ENCODE peak calls at places on chromosomes 1 and 21, in four cellular contexts. E is K562, D is WTC11, S is H1. I is an unnamed sample.
A peak's percentile ranks its signal among the peaks of the same experiment; 100 is the strongest.

GRCh38 chr1:15213333-15213732 is 33.7 kb upstream of the FHAD1 start:
- DNase-seq in E (no peak), D (no peak), S (no peak), I (no peak)

GRCh38 chr1:222974496-222974895 is 159.7 kb downstream of the DISP1 start:
- DNase-seq in E (no peak), D (no peak), S (no peak), I (peak; percentile 28)

GRCh38 chr21:41767606-41768370 is 936 bp upstream of the RIPK4 start:
- DNase-seq in S (no peak), D (peak; percentile 58), E (no peak), I (no peak)

GRCh38 chr1:229430761-229431269 is 3.1 kb downstream of the ACTA1 start:
- DNase-seq in D (peak; percentile 89), S (peak; percentile 95), E (peak; percentile 77), I (peak; percentile 33)

GRCh38 chr1:101188311-101188710 is 48.5 kb upstream of the S1PR1 start:
- DNase-seq in E (no peak), D (no peak), S (no peak), I (no peak)

GRCh38 chr1:147243228-147243685 is 773 bp downstream of the CHD1L start:
- DNase-seq in E (peak; percentile 60), S (no peak), D (peak; percentile 47), I (peak; percentile 70)

GRCh38 chr1:225915538-225915991 is 8.5 kb downstream of the PYCR2 start:
- DNase-seq in S (no peak), E (no peak), D (no peak), I (no peak)

GRCh38 chr21:46183910-46184624 is at the start of gene SPATC1L:
- DNase-seq in S (peak; percentile 74), D (peak; percentile 69), E (peak; percentile 85), I (peak; percentile 86)

GRCh38 chr1:183284086-183284485 is 98.0 kb downstream of the LAMC2 start:
- DNase-seq in E (no peak), D (no peak), S (no peak), I (no peak)

GRCh38 chr1:38529946-38530345 is 329.6 kb downstream of the RRAGC start:
- DNase-seq in D (no peak), E (no peak), S (no peak), I (no peak)

GRCh38 chr1:56780128-56780750 is 39.0 kb downstream of the FYB2 start:
- DNase-seq in D (no peak), S (no peak), E (no peak), I (no peak)

GRCh38 chr1:20070357-20070756 is 363 bp downstream of the PLA2G5 start:
- DNase-seq in E (no peak), D (no peak), S (no peak), I (no peak)

GRCh38 chr1:154324669-154325582 is at the start of gene ATP8B2:
- DNase-seq in E (peak; percentile 86), D (peak; percentile 90), S (peak; percentile 93), I (peak; percentile 79)

GRCh38 chr1:88291902-88292301 is 392.2 kb upstream of the PKN2 start:
- DNase-seq in D (no peak), E (no peak), S (no peak), I (no peak)

GRCh38 chr21:46003575-46004007 is 22.0 kb downstream of the COL6A1 start:
- DNase-seq in S (peak; percentile 39), E (no peak), D (no peak), I (no peak)

GRCh38 chr1:21261551-21262281 is 28.5 kb downstream of the ECE1 start:
- DNase-seq in D (no peak), S (no peak), E (peak; percentile 88), I (peak; percentile 96)

GRCh38 chr1:89994231-89994804 is 592 bp upstream of the ZNF326 start:
- DNase-seq in E (peak; percentile 18), S (no peak), D (no peak), I (no peak)
- TF ChIP-seq JUN in E (no peak), S (no peak), D (no peak), I (peak; percentile 50)

DNA sequence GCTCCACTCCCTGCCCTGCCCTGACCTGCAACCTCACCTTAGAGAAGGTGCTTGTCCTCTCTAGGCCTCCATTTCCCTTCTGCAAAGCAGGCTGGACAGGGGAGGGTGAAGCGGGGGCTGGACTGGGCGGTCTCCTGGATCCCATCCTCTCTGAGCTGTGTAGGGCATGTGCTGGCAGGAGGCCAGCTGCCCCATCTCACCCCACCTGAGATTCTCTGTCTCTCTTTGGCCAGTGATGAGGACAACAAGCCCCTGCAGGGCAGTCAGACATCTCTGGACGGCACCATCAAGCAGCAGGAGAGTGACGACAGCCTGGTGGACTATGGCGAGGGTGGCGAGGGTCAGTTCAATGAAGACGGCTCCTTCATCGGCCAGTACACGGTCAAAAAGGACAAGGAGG is 26.9 kb upstream of the CNTN2 start:
- DNase-seq in E (no peak), D (no peak), S (no peak), I (no peak)
- TF ChIP-seq JUN in E (no peak), D (no peak), S (no peak), I (no peak)

DNA sequence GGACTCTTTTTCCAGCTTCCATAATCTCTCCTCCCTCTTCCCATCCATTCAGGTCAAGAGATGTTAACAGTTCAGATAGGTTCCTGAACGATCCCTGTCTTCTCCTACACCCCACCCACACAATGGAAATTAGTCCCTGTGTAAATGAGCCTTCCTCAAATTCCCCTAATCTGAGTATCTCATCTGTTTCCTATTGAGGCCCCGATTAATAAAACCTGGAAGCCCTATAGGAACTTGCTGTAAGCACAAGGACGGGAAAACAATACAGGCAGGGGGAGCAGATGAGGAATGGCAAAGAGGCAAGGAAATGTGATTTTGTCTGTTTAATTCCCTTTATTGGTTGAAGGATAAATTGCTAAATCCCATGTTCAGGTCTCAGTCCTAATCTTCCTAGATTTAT is 7.1 kb upstream of the GPX7 start:
- DNase-seq in D (no peak), E (no peak), S (no peak), I (peak; percentile 74)
- TF ChIP-seq JUN in D (no peak), E (no peak), S (no peak), I (no peak)

GRCh38 chr1:168963596-168963995 is 142.9 kb upstream of the ATP1B1 start:
- DNase-seq in S (no peak), D (no peak), E (no peak), I (no peak)
- TF ChIP-seq JUN in S (no peak), D (no peak), E (no peak), I (no peak)

GRCh38 chr1:8075511-8076051 is 49.5 kb upstream of the ERRFI1 start:
- DNase-seq in D (no peak), S (no peak), E (no peak), I (no peak)

GRCh38 chr1:8076171-8076570 is 50.1 kb upstream of the ERRFI1 start:
- DNase-seq in D (no peak), S (no peak), E (no peak), I (no peak)

GRCh38 chr1:8078176-8078671 is 52.1 kb upstream of the ERRFI1 start:
- DNase-seq in D (no peak), S (no peak), E (peak; percentile 14), I (peak; percentile 81)

GRCh38 chr1:8077602-8078001 is 51.5 kb upstream of the ERRFI1 start:
- DNase-seq in E (peak; percentile 55), D (no peak), S (no peak), I (peak; percentile 62)

DNA sequence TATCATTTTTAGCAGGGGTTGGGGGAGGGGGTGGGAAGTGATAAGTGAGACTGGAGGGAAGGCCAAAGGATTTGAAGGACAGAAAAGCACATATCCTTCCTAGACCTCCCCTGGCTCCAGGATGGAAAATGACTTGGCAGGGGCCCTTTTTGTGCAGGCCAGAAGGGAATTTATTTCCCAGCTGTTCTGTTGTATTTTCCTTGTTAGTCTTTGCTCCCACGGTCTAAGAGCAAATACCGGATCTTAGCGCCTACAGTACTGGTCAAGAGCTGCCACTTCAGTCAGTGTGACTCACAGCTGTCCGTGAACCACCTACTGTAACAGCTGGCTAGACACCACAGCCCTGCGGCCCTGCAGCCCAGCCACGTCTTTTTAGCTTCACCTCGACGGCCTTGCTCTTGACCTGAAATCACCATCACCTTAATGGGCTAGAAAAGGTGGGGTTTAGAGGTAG is 51.0 kb upstream of the ERRFI1 start:
- DNase-seq in S (no peak), D (no peak), E (peak; percentile 59), I (peak; percentile 94)
- TF ChIP-seq JUN in S (no peak), D (no peak), E (peak; percentile 33), I (peak; percentile 60)

GRCh38 chr1:113042336-113043143 is 30.5 kb upstream of the LRIG2 start:
- DNase-seq in E (peak; percentile 96), S (peak; percentile 85), D (peak; percentile 87), I (peak; percentile 96)

GRCh38 chr1:113041569-113042335 is 31.2 kb upstream of the LRIG2 start:
- DNase-seq in S (peak; percentile 57), D (no peak), E (peak; percentile 81), I (no peak)

GRCh38 chr1:113040718-113041412 is 32.1 kb upstream of the LRIG2 start:
- DNase-seq in E (no peak), D (no peak), S (no peak), I (no peak)

GRCh38 chr1:113048064-113048463 is 24.9 kb upstream of the LRIG2 start:
- DNase-seq in E (no peak), S (no peak), D (no peak), I (no peak)

DNA sequence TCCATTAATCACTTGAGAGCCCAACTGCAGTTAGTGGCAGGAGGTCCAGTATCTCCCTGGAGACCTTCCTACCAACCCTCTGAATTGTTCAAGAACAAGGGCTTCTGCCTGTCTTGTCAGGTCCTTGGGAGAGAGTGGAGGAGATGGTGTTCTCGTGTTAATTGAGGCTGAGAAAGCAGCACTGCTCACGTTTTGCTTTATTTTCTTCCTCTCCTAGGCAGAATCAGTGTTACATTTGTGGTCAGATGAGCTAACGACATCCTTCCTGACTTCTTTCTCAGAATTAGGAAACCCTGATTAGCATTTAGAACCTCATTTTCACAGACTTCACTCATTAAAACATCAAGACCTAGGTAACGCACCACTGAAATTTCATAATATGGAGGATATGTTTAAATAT is 26.4 kb upstream of the LRIG2 start:
- DNase-seq in S (no peak), E (no peak), D (no peak), I (no peak)
- TF ChIP-seq JUN in S (no peak), E (no peak), D (no peak), I (no peak)

DNA sequence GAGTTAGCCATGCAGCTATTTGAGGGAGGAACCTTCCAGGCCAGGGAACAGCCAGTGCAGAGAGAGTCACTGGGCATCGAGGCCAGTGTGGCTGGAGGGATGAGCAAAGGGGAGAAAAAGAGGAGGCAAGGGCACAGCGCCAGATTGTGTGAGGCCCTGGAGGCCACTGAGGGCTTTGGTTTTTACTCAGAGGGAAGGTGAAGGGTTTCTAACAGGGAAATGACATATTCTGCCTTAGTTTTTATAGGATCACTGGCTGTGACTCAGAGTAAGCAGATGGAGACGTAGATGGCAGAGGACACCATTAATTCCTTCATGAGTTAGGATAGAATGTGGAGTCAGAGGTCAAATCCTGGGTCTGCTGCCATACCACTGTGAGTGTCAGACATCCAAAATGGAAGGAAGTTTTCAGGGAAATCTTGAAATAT is 32.9 kb downstream of the C1orf21 start:
- DNase-seq in E (no peak), D (no peak), S (no peak), I (no peak)
- TF ChIP-seq JUN in E (no peak), D (no peak), S (no peak), I (no peak)

GRCh38 chr1:61279570-61279969 is 197.2 kb downstream of the NFIA start:
- DNase-seq in E (no peak), D (no peak), S (no peak), I (no peak)

GRCh38 chr1:61277129-61277801 is 194.9 kb downstream of the NFIA start:
- DNase-seq in E (no peak), D (no peak), S (no peak), I (no peak)

GRCh38 chr1:61282387-61282786 is 200.0 kb downstream of the NFIA start:
- DNase-seq in D (no peak), S (no peak), E (no peak), I (no peak)

GRCh38 chr1:61278966-61279365 is 196.6 kb downstream of the NFIA start:
- DNase-seq in D (no peak), S (no peak), E (no peak), I (peak; percentile 47)

GRCh38 chr1:61280457-61280856 is 198.1 kb downstream of the NFIA start:
- DNase-seq in D (no peak), E (no peak), S (no peak), I (no peak)
- TF ChIP-seq JUN in D (no peak), E (no peak), S (no peak), I (no peak)

I was measured in endothelial cell of umbilical vein.